ENCODE peak calls at places on chromosomes 5 and 9, in eight cellular contexts. One of them, this sample, is unnamed.

GRCh38 chr5:17398439-17398838 is 99.6 kb upstream of the TAF11L2 start:
- DNase-seq in HCT116: no peak
- DNase-seq in transverse colon: no peak
- DNase-seq in Peyer's patch: no peak
- DNase-seq in tibial nerve: no peak
- DNase-seq in H1: no peak
- DNase-seq in heart left ventricle: no peak
- DNase-seq in ovary: no peak
- DNase-seq in this sample: peak; percentile 50

GRCh38 chr9:133280387-133280786 is 5.4 kb upstream of the ABO start:
- DNase-seq in HCT116: no peak
- DNase-seq in transverse colon: peak; percentile 14
- DNase-seq in Peyer's patch: peak; percentile 72
- DNase-seq in tibial nerve: no peak
- DNase-seq in H1: no peak
- DNase-seq in heart left ventricle: no peak
- DNase-seq in ovary: no peak
- DNase-seq in this sample: no peak

GRCh38 chr9:112180387-112180881 is 5.3 kb upstream of the SUSD1 start:
- DNase-seq in HCT116: no peak
- DNase-seq in transverse colon: no peak
- DNase-seq in Peyer's patch: no peak
- DNase-seq in tibial nerve: no peak
- DNase-seq in H1: no peak
- DNase-seq in heart left ventricle: no peak
- DNase-seq in ovary: no peak
- DNase-seq in this sample: no peak

GRCh38 chr5:113404269-113404668 is 30.5 kb downstream of the TSSK1B start:
- DNase-seq in HCT116: no peak
- DNase-seq in transverse colon: no peak
- DNase-seq in Peyer's patch: no peak
- DNase-seq in tibial nerve: no peak
- DNase-seq in H1: no peak
- DNase-seq in heart left ventricle: no peak
- DNase-seq in ovary: no peak
- DNase-seq in this sample: no peak

GRCh38 chr5:160152901-160153300 is 33.7 kb upstream of the PWWP2A start:
- DNase-seq in HCT116: no peak
- DNase-seq in transverse colon: no peak
- DNase-seq in Peyer's patch: no peak
- DNase-seq in tibial nerve: no peak
- DNase-seq in H1: no peak
- DNase-seq in heart left ventricle: no peak
- DNase-seq in ovary: no peak
- DNase-seq in this sample: no peak

GRCh38 chr5:53895091-53895683 is 334.7 kb downstream of the NDUFS4 start:
- DNase-seq in HCT116: no peak
- DNase-seq in transverse colon: no peak
- DNase-seq in Peyer's patch: no peak
- DNase-seq in tibial nerve: no peak
- DNase-seq in H1: no peak
- DNase-seq in heart left ventricle: no peak
- DNase-seq in ovary: no peak
- DNase-seq in this sample: no peak

GRCh38 chr9:12921621-12922020 is 146.8 kb downstream of the LURAP1L start:
- DNase-seq in HCT116: no peak
- DNase-seq in transverse colon: no peak
- DNase-seq in Peyer's patch: no peak
- DNase-seq in tibial nerve: no peak
- DNase-seq in H1: no peak
- DNase-seq in heart left ventricle: no peak
- DNase-seq in ovary: no peak
- DNase-seq in this sample: no peak

GRCh38 chr9:114321759-114322158 is 1.1 kb upstream of the ORM1 start:
- DNase-seq in HCT116: no peak
- DNase-seq in transverse colon: no peak
- DNase-seq in Peyer's patch: no peak
- DNase-seq in tibial nerve: no peak
- DNase-seq in H1: no peak
- DNase-seq in heart left ventricle: no peak
- DNase-seq in ovary: no peak
- DNase-seq in this sample: no peak

GRCh38 chr5:1208743-1209551 is 7.6 kb downstream of the SLC6A19 start:
- DNase-seq in HCT116: no peak
- DNase-seq in transverse colon: peak; percentile 26
- DNase-seq in Peyer's patch: peak; percentile 57
- DNase-seq in tibial nerve: no peak
- DNase-seq in H1: no peak
- DNase-seq in heart left ventricle: no peak
- DNase-seq in ovary: no peak
- DNase-seq in this sample: peak; percentile 75

GRCh38 chr5:81420039-81420667 is 26.2 kb upstream of the ACOT12 start:
- DNase-seq in HCT116: peak; percentile 74
- DNase-seq in transverse colon: no peak
- DNase-seq in Peyer's patch: no peak
- DNase-seq in tibial nerve: no peak
- DNase-seq in H1: no peak
- DNase-seq in heart left ventricle: no peak
- DNase-seq in ovary: no peak
- DNase-seq in this sample: peak; percentile 33

GRCh38 chr5:81948349-81948748 is 23.5 kb upstream of the ATG10 start:
- DNase-seq in HCT116: no peak
- DNase-seq in transverse colon: no peak
- DNase-seq in Peyer's patch: no peak
- DNase-seq in tibial nerve: no peak
- DNase-seq in H1: no peak
- DNase-seq in heart left ventricle: no peak
- DNase-seq in ovary: no peak
- DNase-seq in this sample: no peak

GRCh38 chr5:36696059-36696673 is 89.8 kb downstream of the SLC1A3 start:
- DNase-seq in HCT116: peak; percentile 69
- DNase-seq in transverse colon: peak; percentile 35
- DNase-seq in Peyer's patch: peak; percentile 65
- DNase-seq in tibial nerve: no peak
- DNase-seq in H1: peak; percentile 77
- DNase-seq in heart left ventricle: peak; percentile 34
- DNase-seq in ovary: no peak
- DNase-seq in this sample: peak; percentile 71

GRCh38 chr5:170534177-170534576 is 30.4 kb downstream of the KCNIP1 start:
- DNase-seq in HCT116: no peak
- DNase-seq in transverse colon: no peak
- DNase-seq in Peyer's patch: no peak
- DNase-seq in tibial nerve: no peak
- DNase-seq in H1: no peak
- DNase-seq in heart left ventricle: no peak
- DNase-seq in ovary: no peak
- DNase-seq in this sample: no peak

GRCh38 chr5:65624570-65625555 is at the start of the genes SHLD3 and TRAPPC13:
- DNase-seq in HCT116: peak; percentile 85
- DNase-seq in transverse colon: peak; percentile 87
- DNase-seq in Peyer's patch: peak; percentile 93
- DNase-seq in tibial nerve: peak; percentile 46
- DNase-seq in H1: peak; percentile 71
- DNase-seq in heart left ventricle: peak; percentile 85
- DNase-seq in ovary: peak; percentile 81
- DNase-seq in this sample: peak; percentile 30

GRCh38 chr9:107653263-107653821 is 163.8 kb upstream of the KLF4 start:
- DNase-seq in HCT116: no peak
- DNase-seq in transverse colon: no peak
- DNase-seq in Peyer's patch: no peak
- DNase-seq in tibial nerve: no peak
- DNase-seq in H1: no peak
- DNase-seq in heart left ventricle: no peak
- DNase-seq in ovary: no peak
- DNase-seq in this sample: no peak

GRCh38 chr5:1832511-1833250 is 31.5 kb downstream of the NDUFS6 start:
- DNase-seq in HCT116: no peak
- DNase-seq in transverse colon: no peak
- DNase-seq in Peyer's patch: no peak
- DNase-seq in tibial nerve: no peak
- DNase-seq in H1: no peak
- DNase-seq in heart left ventricle: no peak
- DNase-seq in ovary: no peak
- DNase-seq in this sample: no peak

GRCh38 chr5:14038341-14038959 is 94.0 kb upstream of the DNAH5 start:
- DNase-seq in HCT116: peak; percentile 52
- DNase-seq in transverse colon: no peak
- DNase-seq in Peyer's patch: no peak
- DNase-seq in tibial nerve: no peak
- DNase-seq in H1: no peak
- DNase-seq in heart left ventricle: no peak
- DNase-seq in ovary: no peak
- DNase-seq in this sample: peak; percentile 61

GRCh38 chr5:177304392-177305119 is 957 bp downstream of the PRELID1 start:
- DNase-seq in HCT116: no peak
- DNase-seq in transverse colon: peak; percentile 75
- DNase-seq in Peyer's patch: peak; percentile 85
- DNase-seq in tibial nerve: no peak
- DNase-seq in H1: no peak
- DNase-seq in heart left ventricle: no peak
- DNase-seq in ovary: no peak
- DNase-seq in this sample: no peak
- TF ChIP-seq POLR2A in HCT116: no peak
- TF ChIP-seq POLR2A in transverse colon: no peak
- TF ChIP-seq POLR2A in Peyer's patch: no peak
- TF ChIP-seq POLR2A in tibial nerve: no peak
- TF ChIP-seq POLR2A in H1: no peak
- TF ChIP-seq POLR2A in heart left ventricle: no peak
- TF ChIP-seq POLR2A in ovary: no peak
- TF ChIP-seq POLR2A in this sample: no peak

GRCh38 chr5:55176176-55176818 is 3.3 kb upstream of the CDC20B start:
- DNase-seq in HCT116: no peak
- DNase-seq in transverse colon: peak; percentile 83
- DNase-seq in Peyer's patch: peak; percentile 50
- DNase-seq in tibial nerve: no peak
- DNase-seq in H1: peak; percentile 88
- DNase-seq in heart left ventricle: peak; percentile 14
- DNase-seq in ovary: peak; percentile 20
- DNase-seq in this sample: peak; percentile 65
- TF ChIP-seq POLR2A in HCT116: peak; percentile 61
- TF ChIP-seq POLR2A in transverse colon: no peak
- TF ChIP-seq POLR2A in Peyer's patch: no peak
- TF ChIP-seq POLR2A in tibial nerve: no peak
- TF ChIP-seq POLR2A in H1: no peak
- TF ChIP-seq POLR2A in heart left ventricle: no peak
- TF ChIP-seq POLR2A in ovary: no peak
- TF ChIP-seq POLR2A in this sample: peak; percentile 37

DNA sequence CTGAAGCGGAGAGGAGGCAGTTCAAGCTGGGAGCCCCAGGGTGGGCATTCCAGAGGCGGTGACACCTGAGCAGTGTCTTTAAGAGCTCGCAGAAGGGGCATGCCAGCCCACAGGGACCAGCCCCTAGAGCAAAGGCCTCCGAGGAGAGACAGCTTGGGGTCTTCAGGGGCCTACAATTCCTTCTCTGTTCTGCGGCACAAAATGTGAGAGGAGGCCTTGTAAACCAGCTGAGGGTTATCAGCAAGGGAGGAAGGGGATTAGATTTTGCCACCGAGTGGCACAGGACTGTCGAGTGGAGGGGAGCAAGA is 505 bp upstream of the SIGMAR1 start:
- DNase-seq in HCT116: no peak
- DNase-seq in transverse colon: no peak
- DNase-seq in Peyer's patch: no peak
- DNase-seq in tibial nerve: no peak
- DNase-seq in H1: no peak
- DNase-seq in heart left ventricle: no peak
- DNase-seq in ovary: no peak
- DNase-seq in this sample: no peak
- TF ChIP-seq POLR2A in HCT116: no peak
- TF ChIP-seq POLR2A in transverse colon: no peak
- TF ChIP-seq POLR2A in Peyer's patch: no peak
- TF ChIP-seq POLR2A in tibial nerve: no peak
- TF ChIP-seq POLR2A in H1: no peak
- TF ChIP-seq POLR2A in heart left ventricle: no peak
- TF ChIP-seq POLR2A in ovary: no peak
- TF ChIP-seq POLR2A in this sample: no peak

DNA sequence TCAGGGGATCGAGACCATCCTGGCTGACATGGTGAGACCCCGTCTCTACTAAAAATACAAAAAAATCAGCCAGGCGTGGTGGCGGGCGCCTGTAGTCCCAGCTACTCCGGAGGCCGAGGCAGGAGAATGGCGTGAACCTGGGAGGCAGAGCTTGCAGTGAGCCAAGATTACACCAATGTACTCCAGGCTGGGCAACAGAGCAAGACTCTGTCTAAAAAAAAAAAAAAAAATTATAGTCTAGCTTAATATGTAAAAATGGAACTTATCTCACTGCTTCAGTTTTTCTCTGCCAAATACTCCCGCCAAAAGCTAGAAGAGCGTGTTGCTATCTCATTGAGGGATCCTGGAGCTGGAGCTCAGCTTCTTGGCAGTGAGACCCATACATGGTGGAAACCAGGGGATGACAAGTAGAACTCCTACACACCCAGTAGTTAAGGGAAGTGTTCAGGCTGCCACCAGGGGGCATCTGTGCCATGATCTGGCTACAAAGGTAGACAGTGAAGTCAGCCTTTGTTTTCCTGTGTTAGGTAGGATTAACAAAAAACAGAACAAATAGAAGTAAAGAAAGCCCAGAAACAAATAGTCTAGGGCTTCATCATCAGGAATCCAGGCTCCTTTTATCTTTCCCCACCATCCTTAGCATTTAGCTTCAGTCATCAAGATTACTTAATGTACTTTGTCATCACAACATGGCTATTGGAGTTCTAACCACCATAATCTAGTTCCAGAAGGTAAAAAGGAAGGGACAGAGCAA is 33.6 kb upstream of the GLIPR2 start:
- DNase-seq in HCT116: peak; percentile 57
- DNase-seq in transverse colon: peak; percentile 90
- DNase-seq in Peyer's patch: peak; percentile 95
- DNase-seq in tibial nerve: peak; percentile 67
- DNase-seq in H1: peak; percentile 85
- DNase-seq in heart left ventricle: peak; percentile 76
- DNase-seq in ovary: peak; percentile 88
- DNase-seq in this sample: no peak
- TF ChIP-seq POLR2A in HCT116: no peak
- TF ChIP-seq POLR2A in transverse colon: no peak
- TF ChIP-seq POLR2A in Peyer's patch: no peak
- TF ChIP-seq POLR2A in tibial nerve: no peak
- TF ChIP-seq POLR2A in H1: no peak
- TF ChIP-seq POLR2A in heart left ventricle: no peak
- TF ChIP-seq POLR2A in ovary: no peak
- TF ChIP-seq POLR2A in this sample: no peak

This sample was measured in H54.